ENCODE peak calls at places on chromosomes 1 and 21, in nine cellular contexts. C is A549, T is BE2C, K is heart left ventricle, G is adrenal gland, W is IMR-90, Q is thoracic aorta, Z is SK-N-SH, O is ovary. F is an unnamed sample.
A peak's percentile ranks its signal among the peaks of the same experiment; 100 is the strongest.

GRCh38 chr1:151811181-151811580 is 6.0 kb upstream of the LINGO4 start:
- DNase-seq in C (no peak), T (no peak), K (no peak), G (no peak), W (peak; percentile 2), Q (no peak), Z (peak; percentile 4), O (no peak), F (no peak)

GRCh38 chr1:78884685-78885452 is 121.7 kb downstream of the ADGRL4 start:
- DNase-seq in C (no peak), T (no peak), K (no peak), G (no peak), W (peak; percentile 21), Q (no peak), Z (no peak), O (no peak), F (no peak)

GRCh38 chr21:29250642-29251041 is 48.1 kb upstream of the BACH1 start:
- DNase-seq in C (no peak), T (no peak), K (no peak), G (no peak), W (no peak), Q (no peak), Z (no peak), O (no peak), F (no peak)

GRCh38 chr1:223319913-223320600 is 43.9 kb downstream of the SUSD4 start:
- DNase-seq in C (no peak), T (no peak), K (no peak), G (no peak), W (no peak), Q (no peak), Z (no peak), O (no peak), F (no peak)

GRCh38 chr21:37986751-37987399 is 70.6 kb upstream of the KCNJ6 start:
- DNase-seq in C (peak; percentile 17), T (no peak), K (no peak), G (no peak), W (no peak), Q (no peak), Z (no peak), O (no peak), F (no peak)

GRCh38 chr21:27796106-27796505 is 829.2 kb upstream of the ADAMTS5 start:
- DNase-seq in C (no peak), T (no peak), K (no peak), G (no peak), W (peak; percentile 68), Q (no peak), Z (peak; percentile 40), O (no peak), F (no peak)

GRCh38 chr1:9244501-9245229 is 10.1 kb downstream of the H6PD start:
- DNase-seq in C (no peak), T (no peak), K (no peak), G (peak; percentile 34), W (no peak), Q (no peak), Z (no peak), O (peak; percentile 42), F (peak; percentile 75)

GRCh38 chr21:44905016-44905724 is 15.5 kb downstream of the ITGB2 start:
- DNase-seq in C (no peak), T (no peak), K (no peak), G (no peak), W (no peak), Q (no peak), Z (no peak), O (no peak), F (peak; percentile 73)

GRCh38 chr1:230334447-230334837 is 91.7 kb downstream of the PGBD5 start:
- DNase-seq in C (no peak), T (no peak), K (no peak), G (no peak), W (no peak), Q (no peak), Z (no peak), O (no peak), F (no peak)

GRCh38 chr1:178607718-178608408 is 95.0 kb downstream of the TEX35 start:
- DNase-seq in C (no peak), T (no peak), K (no peak), G (no peak), W (no peak), Q (no peak), Z (no peak), O (no peak), F (no peak)

DNA sequence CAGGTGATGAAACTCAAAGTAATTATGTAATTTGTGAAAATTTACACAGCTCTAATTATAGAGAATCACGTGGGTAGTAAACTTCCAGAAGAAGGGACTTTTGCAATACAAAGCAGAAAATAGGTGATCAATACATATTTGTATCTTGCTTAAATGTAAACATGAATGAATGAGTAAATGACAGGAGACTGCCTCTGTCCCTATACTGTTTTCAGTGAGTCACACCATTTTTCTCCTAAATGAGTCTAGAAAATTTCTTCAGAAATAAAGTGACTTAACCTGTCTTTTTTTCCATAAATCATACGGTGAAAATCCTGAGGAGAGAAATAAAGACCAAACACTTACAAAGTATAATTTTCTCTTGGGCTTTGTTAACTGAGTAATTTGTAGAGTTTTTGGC is 11.9 kb downstream of the RAP1A start:
- DNase-seq in C (no peak), T (no peak), K (no peak), G (no peak), W (no peak), Q (no peak), Z (no peak), O (no peak), F (no peak)
- H3K4me1 ChIP-seq in C (no peaks in the 10 kb centered on the region), T (no peaks in the 10 kb centered on the region), K (peaks cover 16% of the 10 kb centered on the region), G (peaks cover 61% of the 10 kb centered on the region), W (peaks cover 3% of the 10 kb centered on the region), Q (peaks cover 77% of the 10 kb centered on the region), Z (no peaks in the 10 kb centered on the region), O (peaks cover 2% of the 10 kb centered on the region), F (peaks cover 99% of the 10 kb centered on the region)

GRCh38 chr1:98323396-98323795 is 338.1 kb upstream of the SNX7 start:
- DNase-seq in C (peak; percentile 78), T (no peak), K (no peak), G (peak; percentile 21), W (peak; percentile 82), Q (no peak), Z (no peak), O (no peak), F (no peak)
- H3K4me1 ChIP-seq in C (peaks cover 46% of the 10 kb centered on the region), T (no peaks in the 10 kb centered on the region), K (no peaks in the 10 kb centered on the region), G (peaks cover 20% of the 10 kb centered on the region), W (peaks cover 20% of the 10 kb centered on the region), Q (peaks cover 45% of the 10 kb centered on the region), Z (peaks cover 59% of the 10 kb centered on the region), O (peaks cover 3% of the 10 kb centered on the region), F (no peaks in the 10 kb centered on the region)

GRCh38 chr1:234520908-234521801 is 42.2 kb upstream of the TARBP1 start:
- DNase-seq in C (no peak), T (no peak), K (no peak), G (no peak), W (no peak), Q (no peak), Z (no peak), O (no peak), F (no peak)
- H3K4me1 ChIP-seq in C (peaks cover 48% of the 10 kb centered on the region), T (peaks cover 17% of the 10 kb centered on the region), K (peaks cover 6% of the 10 kb centered on the region), G (peaks cover 17% of the 10 kb centered on the region), W (peaks cover 17% of the 10 kb centered on the region), Q (peaks cover 26% of the 10 kb centered on the region), Z (peaks cover 38% of the 10 kb centered on the region), O (peaks cover 3% of the 10 kb centered on the region), F (peaks cover 16% of the 10 kb centered on the region)

GRCh38 chr1:108767115-108767514 is 20.6 kb downstream of the STXBP3 start:
- DNase-seq in C (no peak), T (no peak), K (no peak), G (no peak), W (no peak), Q (no peak), Z (no peak), O (no peak), F (no peak)
- H3K4me1 ChIP-seq in C (no peaks in the 10 kb centered on the region), T (no peaks in the 10 kb centered on the region), K (peaks cover 8% of the 10 kb centered on the region), G (no peaks in the 10 kb centered on the region), W (no peaks in the 10 kb centered on the region), Q (no peaks in the 10 kb centered on the region), Z (no peaks in the 10 kb centered on the region), O (no peaks in the 10 kb centered on the region), F (peaks cover 7% of the 10 kb centered on the region)

DNA sequence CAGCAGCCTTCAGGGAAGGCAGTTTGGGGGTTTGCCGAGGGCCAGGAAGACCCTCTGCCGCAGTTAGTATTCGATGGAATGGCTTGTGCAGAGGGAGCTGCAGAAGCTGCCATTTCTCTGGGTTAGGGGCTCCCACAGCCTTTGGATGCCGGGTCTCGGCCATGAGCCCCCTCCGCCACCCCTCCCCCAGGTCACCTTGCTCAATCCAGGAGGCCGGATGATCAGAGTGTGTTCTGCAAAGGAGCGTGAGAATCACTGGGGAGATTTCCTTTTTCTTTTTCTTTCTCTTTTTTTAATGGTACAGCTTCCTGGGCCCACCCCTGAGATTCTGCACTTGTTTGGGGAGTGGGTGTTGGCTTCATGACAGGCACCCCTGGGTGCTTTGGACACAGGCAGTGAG is 18.2 kb downstream of the TNFRSF1B start:
- DNase-seq in C (no peak), T (no peak), K (no peak), G (no peak), W (no peak), Q (no peak), Z (no peak), O (no peak), F (no peak)
- H3K4me1 ChIP-seq in C (peaks cover 6% of the 10 kb centered on the region), T (no peaks in the 10 kb centered on the region), K (peaks cover 28% of the 10 kb centered on the region), G (peaks cover 64% of the 10 kb centered on the region), W (peaks cover 32% of the 10 kb centered on the region), Q (peaks cover 41% of the 10 kb centered on the region), Z (peaks cover 10% of the 10 kb centered on the region), O (peaks cover 15% of the 10 kb centered on the region), F (peaks cover 100% of the 10 kb centered on the region)

DNA sequence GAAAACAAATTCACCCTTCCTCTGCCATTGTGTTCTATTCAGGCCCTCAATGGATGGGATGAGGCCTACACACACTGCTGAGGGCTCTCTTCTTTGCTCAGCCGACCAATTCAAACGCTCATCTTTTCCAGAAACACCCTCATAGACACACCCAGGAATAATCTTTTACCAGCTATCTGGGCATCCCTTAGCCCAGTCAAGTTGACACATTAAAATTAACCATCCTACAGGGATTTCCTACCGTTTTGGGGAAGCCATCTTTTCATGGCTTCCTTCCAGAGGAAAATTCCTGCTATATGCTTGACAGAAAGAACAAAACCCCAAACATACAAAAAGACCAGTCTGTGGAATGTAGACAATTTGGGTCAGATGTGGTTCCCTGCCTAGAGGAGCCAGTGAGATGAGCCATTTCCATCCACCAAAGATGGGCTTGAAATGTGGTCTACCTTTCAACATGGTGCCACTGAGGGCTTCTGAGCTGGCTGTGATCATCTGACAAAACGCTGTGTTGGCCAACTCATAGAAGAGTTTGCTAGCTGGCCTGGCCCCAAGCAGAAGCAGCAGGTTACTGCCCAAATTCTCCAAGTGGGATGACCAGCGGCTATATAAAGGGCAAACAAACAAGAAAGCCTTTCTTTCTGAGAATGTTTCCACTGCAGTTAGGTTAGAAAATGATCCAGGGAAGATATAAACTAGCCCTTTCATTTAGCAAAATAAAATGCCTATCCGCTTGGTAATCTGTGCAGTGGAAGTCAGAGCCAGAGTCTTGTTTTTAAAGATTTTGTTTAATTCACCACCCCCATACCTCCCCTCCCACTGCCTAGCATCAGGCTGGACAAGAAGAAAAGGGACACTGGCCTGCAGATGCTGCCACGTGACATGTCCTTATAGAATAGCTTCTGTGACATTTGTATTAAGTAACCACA is 69.1 kb upstream of the MRPS6 start:
- DNase-seq in C (no peak), T (no peak), K (no peak), G (no peak), W (peak; percentile 34), Q (no peak), Z (no peak), O (no peak), F (no peak)
- H3K4me1 ChIP-seq in C (no peaks in the 10 kb centered on the region), T (no peaks in the 10 kb centered on the region), K (no peaks in the 10 kb centered on the region), G (no peaks in the 10 kb centered on the region), W (peaks cover 2% of the 10 kb centered on the region), Q (peaks cover 31% of the 10 kb centered on the region), Z (no peaks in the 10 kb centered on the region), O (peaks cover 2% of the 10 kb centered on the region), F (no peaks in the 10 kb centered on the region)

F was measured in spleen.